ENCODE peak calls at places on chromosomes 13 and 19, in seven cellular contexts. D, S, L, V, O, P and J are unnamed samples.
A peak's percentile ranks its signal among the peaks of the same experiment; 100 is the strongest.

GRCh38 chr13:36822786-36823185 is 3.8 kb downstream of the RFXAP start:
- DNase-seq in V (no peak), S (no peak), P (no peak), O (peak; percentile 34), D (no peak), L (no peak), J (no peak)

GRCh38 chr13:45773944-45774343 is 71.8 kb downstream of the CBY2 start:
- DNase-seq in D (no peak), O (no peak), P (no peak), S (no peak), V (no peak), L (no peak), J (no peak)

GRCh38 chr19:5269279-5269678 is 71.3 kb downstream of the PTPRS start:
- DNase-seq in S (no peak), O (no peak), D (no peak), V (no peak), L (no peak), P (no peak), J (no peak)

GRCh38 chr19:3532154-3533019 is 6.6 kb upstream of the TEKTIP1 start:
- DNase-seq in P (no peak), V (no peak), L (no peak), D (no peak), O (no peak), S (no peak), J (no peak)

GRCh38 chr19:1746401-1747284 is 6.7 kb upstream of the ONECUT3 start:
- DNase-seq in D (no peak), V (no peak), P (no peak), O (peak; percentile 26), L (no peak), S (peak; percentile 48), J (no peak)

GRCh38 chr13:107518292-107518691 is 697.0 kb downstream of the LIG4 start:
- DNase-seq in P (no peak), V (peak; percentile 19), S (no peak), O (peak; percentile 33), D (no peak), L (no peak), J (no peak)

GRCh38 chr19:8269724-8270123 is 38.4 kb downstream of the CD320 start:
- DNase-seq in L (no peak), D (no peak), O (no peak), S (no peak), V (no peak), P (no peak), J (no peak)

GRCh38 chr19:15062036-15062435 is 12.8 kb downstream of the CASP14 start:
- DNase-seq in P (no peak), V (no peak), S (no peak), O (no peak), D (no peak), L (no peak), J (no peak)

GRCh38 chr13:36298535-36299068 is 988 bp upstream of the CCDC169 start:
- DNase-seq in L (no peak), O (no peak), S (no peak), D (peak; percentile 75), P (no peak), V (no peak), J (no peak)

GRCh38 chr19:9673912-9674668 is 810 bp downstream of the ZNF562 start:
- DNase-seq in P (no peak), L (no peak), O (peak; percentile 35), V (no peak), S (peak; percentile 39), D (no peak), J (no peak)

GRCh38 chr13:102291587-102292218 is 110.1 kb downstream of the FGF14 start:
- DNase-seq in P (no peak), O (peak; percentile 38), L (no peak), S (no peak), D (peak; percentile 33), V (peak; percentile 35), J (no peak)

GRCh38 chr19:30309983-30310805 is 62.0 kb upstream of the ZNF536 start:
- DNase-seq in S (no peak), L (no peak), O (peak; percentile 1), P (no peak), D (no peak), V (no peak), J (no peak)
- H2AFZ ChIP-seq in S (no peak overlapping the region), L (no peak overlapping the region), O (no peak overlapping the region), P (no peak overlapping the region), D (no peak overlapping the region), V (no peak overlapping the region), J (no peak overlapping the region)

DNA sequence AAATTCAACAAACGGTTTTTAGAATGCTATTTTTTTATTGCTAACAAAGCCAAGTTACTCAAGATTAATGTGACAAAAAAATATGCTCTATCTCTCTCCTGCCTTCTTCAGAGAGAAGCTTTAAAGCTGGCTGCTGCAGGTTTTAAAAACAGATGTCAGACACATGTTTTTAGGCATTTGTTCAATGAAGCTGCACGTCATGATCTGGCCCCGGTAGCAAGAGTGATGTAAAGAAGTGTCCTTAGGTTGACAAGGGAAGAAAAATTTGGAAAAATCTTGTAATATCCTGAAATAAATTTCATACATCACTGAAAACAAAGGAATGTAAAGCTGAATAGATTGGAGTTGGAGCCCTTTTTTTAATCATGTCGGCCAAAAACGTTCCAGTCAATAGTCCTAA is 531.4 kb upstream of the NBEA start:
- DNase-seq in O (peak; percentile 56), L (no peak), S (no peak), P (no peak), D (no peak), V (no peak), J (no peak)
- H3K4me1 ChIP-seq in O (no peaks in the 10 kb centered on the region), L (no peaks in the 10 kb centered on the region), S (no peaks in the 10 kb centered on the region), P (peaks cover 11% of the 10 kb centered on the region), D (no peaks in the 10 kb centered on the region), V (no peaks in the 10 kb centered on the region), J (no peaks in the 10 kb centered on the region)

GRCh38 chr19:13103961-13104847 is 1.5 kb upstream of the LYL1 start:
- DNase-seq in O (no peak), D (peak; percentile 69), P (peak; percentile 81), L (peak; percentile 67), S (no peak), V (no peak), J (peak; percentile 53)
- TF ChIP-seq CTCF in O (peak; percentile 47), D (peak; percentile 89), P (peak; percentile 54), L (peak; percentile 84), S (peak; percentile 56), V (peak; percentile 35), J (peak; percentile 66)

GRCh38 chr13:43682698-43683097 is 104.1 kb downstream of the ENOX1 start:
- DNase-seq in O (no peak), S (no peak), D (no peak), V (no peak), L (no peak), P (no peak), J (no peak)

GRCh38 chr13:43688230-43688907 is 98.4 kb downstream of the ENOX1 start:
- DNase-seq in L (no peak), D (no peak), S (no peak), P (no peak), V (no peak), O (no peak), J (no peak)

GRCh38 chr13:43687038-43687437 is 99.7 kb downstream of the ENOX1 start:
- DNase-seq in L (no peak), S (no peak), P (no peak), O (no peak), D (no peak), V (no peak), J (no peak)

GRCh38 chr13:43684947-43685725 is 101.6 kb downstream of the ENOX1 start:
- DNase-seq in O (no peak), D (no peak), L (no peak), P (no peak), V (no peak), S (no peak), J (no peak)

DNA sequence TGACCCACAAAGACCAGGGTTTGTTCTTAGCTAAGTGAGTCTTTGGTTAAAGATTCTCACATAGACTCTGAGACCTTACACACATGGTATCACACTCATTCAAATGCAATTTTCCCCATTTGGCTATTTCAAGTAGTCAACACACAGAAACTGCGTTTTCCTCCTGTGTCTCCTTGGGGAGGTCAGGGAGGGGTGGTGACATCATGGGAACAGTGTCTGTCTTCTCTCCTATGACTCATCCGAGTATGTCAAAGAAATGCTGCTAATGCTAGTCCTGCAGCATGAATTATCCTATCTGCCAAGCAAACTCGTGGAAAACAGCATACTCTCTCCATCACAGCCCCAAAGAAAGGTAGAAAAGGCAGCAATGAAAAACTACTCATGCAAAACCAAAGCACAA is 100.2 kb downstream of the ENOX1 start:
- DNase-seq in P (peak; percentile 1), V (peak; percentile 79), S (no peak), D (no peak), O (peak; percentile 80), L (no peak), J (no peak)
- H2AFZ ChIP-seq in P (no peak overlapping the region), V (no peak overlapping the region), S (no peak overlapping the region), D (no peak overlapping the region), O (no peak overlapping the region), L (no peak overlapping the region), J (no peak overlapping the region)

DNA sequence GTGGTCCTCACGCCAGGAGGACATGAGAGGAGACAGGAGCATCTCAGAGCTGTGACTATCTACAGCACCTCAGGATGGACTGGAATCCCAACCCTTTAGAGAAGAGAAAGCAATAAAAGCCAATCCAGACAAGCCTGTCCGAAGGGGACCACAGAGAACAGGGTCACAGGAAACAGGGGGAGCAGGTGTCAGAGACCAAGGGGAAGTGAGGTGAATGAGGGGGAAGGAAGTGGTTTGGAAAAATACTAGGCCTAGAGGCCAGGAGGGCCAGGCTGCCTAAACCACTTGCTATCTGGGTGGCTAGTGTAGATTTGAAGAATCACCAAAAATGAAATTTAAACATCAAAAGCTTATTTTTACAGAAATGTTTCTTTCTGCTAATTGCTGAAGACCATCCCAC is 16.2 kb downstream of the TMTC4 start:
- DNase-seq in P (no peak), V (no peak), L (no peak), S (no peak), D (no peak), O (no peak), J (peak; percentile 57)
- H3K4me1 ChIP-seq in P (no peaks in the 10 kb centered on the region), V (no peaks in the 10 kb centered on the region), L (no peaks in the 10 kb centered on the region), S (no peaks in the 10 kb centered on the region), D (no peaks in the 10 kb centered on the region), O (no peaks in the 10 kb centered on the region), J (peaks cover 21% of the 10 kb centered on the region)

GRCh38 chr13:113742445-113743120 is 16.4 kb upstream of the TMEM255B start:
- DNase-seq in S (no peak), L (no peak), D (no peak), V (no peak), P (no peak), O (no peak), J (no peak)

GRCh38 chr13:113741101-113741731 is 17.8 kb upstream of the TMEM255B start:
- DNase-seq in P (no peak), V (no peak), L (no peak), S (no peak), O (peak; percentile 42), D (no peak), J (peak; percentile 56)

GRCh38 chr13:113740661-113741060 is 18.4 kb upstream of the TMEM255B start:
- DNase-seq in S (no peak), P (no peak), V (no peak), O (no peak), D (no peak), L (no peak), J (no peak)

GRCh38 chr13:113743366-113744195 is 15.4 kb upstream of the TMEM255B start:
- DNase-seq in S (no peak), D (no peak), O (no peak), L (no peak), V (no peak), P (no peak), J (no peak)

DNA sequence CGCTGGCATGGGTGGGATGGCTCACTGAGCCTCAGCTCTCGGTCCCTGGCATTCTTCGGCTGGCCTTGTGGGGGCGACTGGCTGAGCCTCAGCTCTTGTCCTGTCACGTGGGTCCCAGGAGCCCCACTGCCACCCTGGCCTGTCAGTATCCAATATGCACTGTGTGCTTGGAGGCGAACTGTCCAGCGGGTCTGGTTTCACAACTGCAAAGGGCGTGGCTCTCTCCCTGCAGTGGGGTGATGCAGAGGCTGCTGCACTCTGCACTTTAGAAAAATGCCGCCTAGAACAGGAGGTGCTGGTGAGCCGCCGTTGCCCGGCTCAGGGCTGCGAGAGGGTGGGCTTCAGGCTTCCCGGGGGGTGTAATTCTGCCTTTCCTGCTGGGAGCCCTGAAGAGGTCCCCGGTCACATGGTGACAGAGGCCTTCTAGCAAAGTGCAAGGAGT is 17.0 kb upstream of the TMEM255B start:
- DNase-seq in P (peak; percentile 82), L (peak; percentile 33), D (peak; percentile 63), V (peak; percentile 79), O (peak; percentile 22), S (peak; percentile 19), J (no peak)
- TF ChIP-seq CTCF in P (peak; percentile 38), L (peak; percentile 21), D (peak; percentile 58), V (peak; percentile 32), O (no peak), S (peak; percentile 40), J (peak; percentile 30)